ENCODE peak calls at places on chromosomes 16 and 17, in eight cellular contexts. One of them, this sample, is unnamed.
A peak's percentile ranks its signal among the peaks of the same experiment; 100 is the strongest.

GRCh38 chr16:86587487-86587886 is 9.1 kb downstream of the FOXL1 start:
- ATAC-seq in natural killer cell: no peak
- ATAC-seq in right lobe of liver: no peak
- ATAC-seq in Right ventricle myocardium inferior: no peak
- ATAC-seq in gastroesophageal sphincter: no peak
- ATAC-seq in effector memory CD8-positive, alpha-beta T cell: no peak
- ATAC-seq in stimulated activated naive B cell treated with anti-CD40 and anti-IgM and Interleukin-4, amounts not matched to agents 10 μg/mL and 1 μg/mL and 100 μg/mL, for 72 hours: no peak
- ATAC-seq in activated naive CD4-positive, alpha-beta T cell treated with anti-CD3 and anti-CD28 coated beads, Interleukin-2, amount 50 U/mL, for 72 hours: no peak
- ATAC-seq in this sample: no peak

GRCh38 chr17:50198026-50198669 is 3.3 kb downstream of the COL1A1 start:
- ATAC-seq in natural killer cell: no peak
- ATAC-seq in right lobe of liver: no peak
- ATAC-seq in Right ventricle myocardium inferior: no peak
- ATAC-seq in gastroesophageal sphincter: no peak
- ATAC-seq in effector memory CD8-positive, alpha-beta T cell: no peak
- ATAC-seq in stimulated activated naive B cell treated with anti-CD40 and anti-IgM and Interleukin-4, amounts not matched to agents 10 μg/mL and 1 μg/mL and 100 μg/mL, for 72 hours: peak; percentile 50
- ATAC-seq in activated naive CD4-positive, alpha-beta T cell treated with anti-CD3 and anti-CD28 coated beads, Interleukin-2, amount 50 U/mL, for 72 hours: no peak
- ATAC-seq in this sample: no peak

GRCh38 chr17:40399185-40399584 is 18.5 kb downstream of the TOP2A start:
- ATAC-seq in natural killer cell: no peak
- ATAC-seq in right lobe of liver: peak; percentile 72
- ATAC-seq in Right ventricle myocardium inferior: peak; percentile 28
- ATAC-seq in gastroesophageal sphincter: no peak
- ATAC-seq in effector memory CD8-positive, alpha-beta T cell: peak; percentile 59
- ATAC-seq in stimulated activated naive B cell treated with anti-CD40 and anti-IgM and Interleukin-4, amounts not matched to agents 10 μg/mL and 1 μg/mL and 100 μg/mL, for 72 hours: peak; percentile 59
- ATAC-seq in activated naive CD4-positive, alpha-beta T cell treated with anti-CD3 and anti-CD28 coated beads, Interleukin-2, amount 50 U/mL, for 72 hours: peak; percentile 44
- ATAC-seq in this sample: peak; percentile 52

GRCh38 chr17:1216209-1216937 is 36.6 kb upstream of the ABR start:
- ATAC-seq in natural killer cell: no peak
- ATAC-seq in right lobe of liver: no peak
- ATAC-seq in Right ventricle myocardium inferior: no peak
- ATAC-seq in gastroesophageal sphincter: no peak
- ATAC-seq in effector memory CD8-positive, alpha-beta T cell: no peak
- ATAC-seq in stimulated activated naive B cell treated with anti-CD40 and anti-IgM and Interleukin-4, amounts not matched to agents 10 μg/mL and 1 μg/mL and 100 μg/mL, for 72 hours: peak; percentile 69
- ATAC-seq in activated naive CD4-positive, alpha-beta T cell treated with anti-CD3 and anti-CD28 coated beads, Interleukin-2, amount 50 U/mL, for 72 hours: no peak
- ATAC-seq in this sample: no peak

GRCh38 chr17:81419886-81420768 is 24.9 kb downstream of the BAHCC1 start:
- ATAC-seq in natural killer cell: no peak
- ATAC-seq in right lobe of liver: no peak
- ATAC-seq in Right ventricle myocardium inferior: peak; percentile 4
- ATAC-seq in gastroesophageal sphincter: no peak
- ATAC-seq in effector memory CD8-positive, alpha-beta T cell: no peak
- ATAC-seq in stimulated activated naive B cell treated with anti-CD40 and anti-IgM and Interleukin-4, amounts not matched to agents 10 μg/mL and 1 μg/mL and 100 μg/mL, for 72 hours: no peak
- ATAC-seq in activated naive CD4-positive, alpha-beta T cell treated with anti-CD3 and anti-CD28 coated beads, Interleukin-2, amount 50 U/mL, for 72 hours: no peak
- ATAC-seq in this sample: no peak

GRCh38 chr17:9209781-9210370 is 188.6 kb downstream of the NTN1 start:
- ATAC-seq in natural killer cell: no peak
- ATAC-seq in right lobe of liver: no peak
- ATAC-seq in Right ventricle myocardium inferior: no peak
- ATAC-seq in gastroesophageal sphincter: no peak
- ATAC-seq in effector memory CD8-positive, alpha-beta T cell: no peak
- ATAC-seq in stimulated activated naive B cell treated with anti-CD40 and anti-IgM and Interleukin-4, amounts not matched to agents 10 μg/mL and 1 μg/mL and 100 μg/mL, for 72 hours: no peak
- ATAC-seq in activated naive CD4-positive, alpha-beta T cell treated with anti-CD3 and anti-CD28 coated beads, Interleukin-2, amount 50 U/mL, for 72 hours: no peak
- ATAC-seq in this sample: no peak

GRCh38 chr17:35808240-35808961 is 883 bp upstream of the TAF15 start:
- ATAC-seq in natural killer cell: no peak
- ATAC-seq in right lobe of liver: no peak
- ATAC-seq in Right ventricle myocardium inferior: no peak
- ATAC-seq in gastroesophageal sphincter: no peak
- ATAC-seq in effector memory CD8-positive, alpha-beta T cell: no peak
- ATAC-seq in stimulated activated naive B cell treated with anti-CD40 and anti-IgM and Interleukin-4, amounts not matched to agents 10 μg/mL and 1 μg/mL and 100 μg/mL, for 72 hours: no peak
- ATAC-seq in activated naive CD4-positive, alpha-beta T cell treated with anti-CD3 and anti-CD28 coated beads, Interleukin-2, amount 50 U/mL, for 72 hours: no peak
- ATAC-seq in this sample: no peak

GRCh38 chr16:71564377-71564967 is 12.4 kb downstream of the TAT start:
- ATAC-seq in natural killer cell: no peak
- ATAC-seq in right lobe of liver: no peak
- ATAC-seq in Right ventricle myocardium inferior: no peak
- ATAC-seq in gastroesophageal sphincter: no peak
- ATAC-seq in effector memory CD8-positive, alpha-beta T cell: no peak
- ATAC-seq in stimulated activated naive B cell treated with anti-CD40 and anti-IgM and Interleukin-4, amounts not matched to agents 10 μg/mL and 1 μg/mL and 100 μg/mL, for 72 hours: peak; percentile 95
- ATAC-seq in activated naive CD4-positive, alpha-beta T cell treated with anti-CD3 and anti-CD28 coated beads, Interleukin-2, amount 50 U/mL, for 72 hours: no peak
- ATAC-seq in this sample: no peak

GRCh38 chr17:13403982-13404931 is 197.5 kb downstream of the HS3ST3A1 start:
- ATAC-seq in natural killer cell: no peak
- ATAC-seq in right lobe of liver: peak; percentile 58
- ATAC-seq in Right ventricle myocardium inferior: no peak
- ATAC-seq in gastroesophageal sphincter: no peak
- ATAC-seq in effector memory CD8-positive, alpha-beta T cell: no peak
- ATAC-seq in stimulated activated naive B cell treated with anti-CD40 and anti-IgM and Interleukin-4, amounts not matched to agents 10 μg/mL and 1 μg/mL and 100 μg/mL, for 72 hours: no peak
- ATAC-seq in activated naive CD4-positive, alpha-beta T cell treated with anti-CD3 and anti-CD28 coated beads, Interleukin-2, amount 50 U/mL, for 72 hours: no peak
- ATAC-seq in this sample: no peak

GRCh38 chr17:60139438-60140285 is 10.1 kb upstream of the CA4 start:
- ATAC-seq in natural killer cell: peak; percentile 67
- ATAC-seq in right lobe of liver: peak; percentile 56
- ATAC-seq in Right ventricle myocardium inferior: peak; percentile 42
- ATAC-seq in gastroesophageal sphincter: no peak
- ATAC-seq in effector memory CD8-positive, alpha-beta T cell: peak; percentile 42
- ATAC-seq in stimulated activated naive B cell treated with anti-CD40 and anti-IgM and Interleukin-4, amounts not matched to agents 10 μg/mL and 1 μg/mL and 100 μg/mL, for 72 hours: no peak
- ATAC-seq in activated naive CD4-positive, alpha-beta T cell treated with anti-CD3 and anti-CD28 coated beads, Interleukin-2, amount 50 U/mL, for 72 hours: no peak
- ATAC-seq in this sample: no peak

GRCh38 chr16:3036726-3037315 is at the start of gene BICDL2:
- ATAC-seq in natural killer cell: no peak
- ATAC-seq in right lobe of liver: no peak
- ATAC-seq in Right ventricle myocardium inferior: no peak
- ATAC-seq in gastroesophageal sphincter: no peak
- ATAC-seq in effector memory CD8-positive, alpha-beta T cell: peak; percentile 24
- ATAC-seq in stimulated activated naive B cell treated with anti-CD40 and anti-IgM and Interleukin-4, amounts not matched to agents 10 μg/mL and 1 μg/mL and 100 μg/mL, for 72 hours: no peak
- ATAC-seq in activated naive CD4-positive, alpha-beta T cell treated with anti-CD3 and anti-CD28 coated beads, Interleukin-2, amount 50 U/mL, for 72 hours: no peak
- ATAC-seq in this sample: no peak

GRCh38 chr16:17766012-17766411 is 295.3 kb upstream of the XYLT1 start:
- ATAC-seq in natural killer cell: no peak
- ATAC-seq in right lobe of liver: no peak
- ATAC-seq in Right ventricle myocardium inferior: no peak
- ATAC-seq in gastroesophageal sphincter: no peak
- ATAC-seq in effector memory CD8-positive, alpha-beta T cell: no peak
- ATAC-seq in stimulated activated naive B cell treated with anti-CD40 and anti-IgM and Interleukin-4, amounts not matched to agents 10 μg/mL and 1 μg/mL and 100 μg/mL, for 72 hours: no peak
- ATAC-seq in activated naive CD4-positive, alpha-beta T cell treated with anti-CD3 and anti-CD28 coated beads, Interleukin-2, amount 50 U/mL, for 72 hours: no peak
- ATAC-seq in this sample: no peak

GRCh38 chr16:23852794-23853562 is 17.2 kb downstream of the PRKCB start:
- ATAC-seq in natural killer cell: no peak
- ATAC-seq in right lobe of liver: peak; percentile 24
- ATAC-seq in Right ventricle myocardium inferior: peak; percentile 39
- ATAC-seq in gastroesophageal sphincter: no peak
- ATAC-seq in effector memory CD8-positive, alpha-beta T cell: no peak
- ATAC-seq in stimulated activated naive B cell treated with anti-CD40 and anti-IgM and Interleukin-4, amounts not matched to agents 10 μg/mL and 1 μg/mL and 100 μg/mL, for 72 hours: peak; percentile 77
- ATAC-seq in activated naive CD4-positive, alpha-beta T cell treated with anti-CD3 and anti-CD28 coated beads, Interleukin-2, amount 50 U/mL, for 72 hours: peak; percentile 47
- ATAC-seq in this sample: no peak

GRCh38 chr17:78995761-78996451 is 13.7 kb downstream of the CANT1 start:
- ATAC-seq in natural killer cell: no peak
- ATAC-seq in right lobe of liver: peak; percentile 5
- ATAC-seq in Right ventricle myocardium inferior: no peak
- ATAC-seq in gastroesophageal sphincter: no peak
- ATAC-seq in effector memory CD8-positive, alpha-beta T cell: no peak
- ATAC-seq in stimulated activated naive B cell treated with anti-CD40 and anti-IgM and Interleukin-4, amounts not matched to agents 10 μg/mL and 1 μg/mL and 100 μg/mL, for 72 hours: no peak
- ATAC-seq in activated naive CD4-positive, alpha-beta T cell treated with anti-CD3 and anti-CD28 coated beads, Interleukin-2, amount 50 U/mL, for 72 hours: no peak
- ATAC-seq in this sample: no peak

GRCh38 chr16:87053016-87053982 is 263.9 kb downstream of the C16orf95 start:
- ATAC-seq in natural killer cell: no peak
- ATAC-seq in right lobe of liver: no peak
- ATAC-seq in Right ventricle myocardium inferior: no peak
- ATAC-seq in gastroesophageal sphincter: peak; percentile 64
- ATAC-seq in effector memory CD8-positive, alpha-beta T cell: no peak
- ATAC-seq in stimulated activated naive B cell treated with anti-CD40 and anti-IgM and Interleukin-4, amounts not matched to agents 10 μg/mL and 1 μg/mL and 100 μg/mL, for 72 hours: no peak
- ATAC-seq in activated naive CD4-positive, alpha-beta T cell treated with anti-CD3 and anti-CD28 coated beads, Interleukin-2, amount 50 U/mL, for 72 hours: no peak
- ATAC-seq in this sample: no peak

GRCh38 chr17:48456584-48456983 is 26.6 kb upstream of the SKAP1 start:
- ATAC-seq in natural killer cell: no peak
- ATAC-seq in right lobe of liver: no peak
- ATAC-seq in Right ventricle myocardium inferior: no peak
- ATAC-seq in gastroesophageal sphincter: no peak
- ATAC-seq in effector memory CD8-positive, alpha-beta T cell: no peak
- ATAC-seq in stimulated activated naive B cell treated with anti-CD40 and anti-IgM and Interleukin-4, amounts not matched to agents 10 μg/mL and 1 μg/mL and 100 μg/mL, for 72 hours: peak; percentile 56
- ATAC-seq in activated naive CD4-positive, alpha-beta T cell treated with anti-CD3 and anti-CD28 coated beads, Interleukin-2, amount 50 U/mL, for 72 hours: peak; percentile 84
- ATAC-seq in this sample: peak; percentile 65

GRCh38 chr17:73284906-73285602 is 23.4 kb upstream of the CPSF4L start:
- ATAC-seq in natural killer cell: no peak
- ATAC-seq in right lobe of liver: no peak
- ATAC-seq in Right ventricle myocardium inferior: no peak
- ATAC-seq in gastroesophageal sphincter: no peak
- ATAC-seq in effector memory CD8-positive, alpha-beta T cell: no peak
- ATAC-seq in stimulated activated naive B cell treated with anti-CD40 and anti-IgM and Interleukin-4, amounts not matched to agents 10 μg/mL and 1 μg/mL and 100 μg/mL, for 72 hours: no peak
- ATAC-seq in activated naive CD4-positive, alpha-beta T cell treated with anti-CD3 and anti-CD28 coated beads, Interleukin-2, amount 50 U/mL, for 72 hours: no peak
- ATAC-seq in this sample: no peak

GRCh38 chr16:53323924-53324323 is 110.3 kb upstream of the RBL2 start:
- ATAC-seq in natural killer cell: no peak
- ATAC-seq in right lobe of liver: no peak
- ATAC-seq in Right ventricle myocardium inferior: no peak
- ATAC-seq in gastroesophageal sphincter: no peak
- ATAC-seq in effector memory CD8-positive, alpha-beta T cell: no peak
- ATAC-seq in stimulated activated naive B cell treated with anti-CD40 and anti-IgM and Interleukin-4, amounts not matched to agents 10 μg/mL and 1 μg/mL and 100 μg/mL, for 72 hours: no peak
- ATAC-seq in activated naive CD4-positive, alpha-beta T cell treated with anti-CD3 and anti-CD28 coated beads, Interleukin-2, amount 50 U/mL, for 72 hours: no peak
- ATAC-seq in this sample: no peak

GRCh38 chr16:81875461-81875860 is 96.4 kb downstream of the PLCG2 start:
- ATAC-seq in natural killer cell: no peak
- ATAC-seq in right lobe of liver: no peak
- ATAC-seq in Right ventricle myocardium inferior: no peak
- ATAC-seq in gastroesophageal sphincter: no peak
- ATAC-seq in effector memory CD8-positive, alpha-beta T cell: no peak
- ATAC-seq in stimulated activated naive B cell treated with anti-CD40 and anti-IgM and Interleukin-4, amounts not matched to agents 10 μg/mL and 1 μg/mL and 100 μg/mL, for 72 hours: no peak
- ATAC-seq in activated naive CD4-positive, alpha-beta T cell treated with anti-CD3 and anti-CD28 coated beads, Interleukin-2, amount 50 U/mL, for 72 hours: no peak
- ATAC-seq in this sample: no peak

GRCh38 chr17:58092101-58092796 is 9.0 kb downstream of the DYNLL2 start:
- ATAC-seq in natural killer cell: no peak
- ATAC-seq in right lobe of liver: no peak
- ATAC-seq in Right ventricle myocardium inferior: no peak
- ATAC-seq in gastroesophageal sphincter: no peak
- ATAC-seq in effector memory CD8-positive, alpha-beta T cell: no peak
- ATAC-seq in stimulated activated naive B cell treated with anti-CD40 and anti-IgM and Interleukin-4, amounts not matched to agents 10 μg/mL and 1 μg/mL and 100 μg/mL, for 72 hours: no peak
- ATAC-seq in activated naive CD4-positive, alpha-beta T cell treated with anti-CD3 and anti-CD28 coated beads, Interleukin-2, amount 50 U/mL, for 72 hours: no peak
- ATAC-seq in this sample: no peak

This sample was measured in activated T-helper 17 cell treated with anti-CD3 and anti-CD28 coated beads, Interleukin-2, amount 50 U/mL, for 72 hours.